ENCODE peak calls at places on chromosomes 2 and 18, in five cellular contexts. Q is NAMALWA, G is lung, B is hepatocyte, A is GM13977. U is an unnamed sample.

GRCh38 chr2:142130111-142131015 is 453 bp downstream of the LRP1B start:
- DNase-seq in B (peak), Q (no peak), G (peak), A (peak), U (no peak)

GRCh38 chr2:56008661-56009411 is 85.3 kb upstream of the EFEMP1 start:
- DNase-seq in Q (peak), G (peak), B (peak), A (no peak), U (peak)

GRCh38 chr2:68939962-68940361 is 12.7 kb downstream of the GKN2 start:
- DNase-seq in G (no peak), Q (no peak), B (no peak), A (no peak), U (no peak)

GRCh38 chr2:50674876-50675275 is 357.1 kb downstream of the NRXN1 start:
- DNase-seq in Q (peak), G (no peak), B (no peak), A (no peak), U (no peak)

GRCh38 chr2:133801956-133802355 is 233.7 kb upstream of the NCKAP5 start:
- DNase-seq in Q (no peak), B (no peak), G (no peak), A (no peak), U (no peak)

GRCh38 chr2:18987021-18987420 is 371.4 kb downstream of the OSR1 start:
- DNase-seq in G (no peak), A (no peak), B (no peak), Q (no peak), U (no peak)

GRCh38 chr2:11348209-11348749 is 3.8 kb upstream of the ROCK2 start:
- DNase-seq in A (no peak), G (no peak), Q (no peak), B (no peak), U (no peak)

GRCh38 chr2:200765139-200765951 is 46.4 kb upstream of the BZW1 start:
- DNase-seq in B (no peak), Q (no peak), G (no peak), A (no peak), U (no peak)

GRCh38 chr2:16700566-16701259 is 35.1 kb upstream of the CYRIA start:
- DNase-seq in G (no peak), Q (no peak), B (no peak), A (no peak), U (no peak)

GRCh38 chr2:206728277-206729199 is 10.3 kb upstream of the DYTN start:
- DNase-seq in G (no peak), A (no peak), Q (no peak), B (no peak), U (no peak)

GRCh38 chr18:9854801-9855676 is 30.7 kb upstream of the TXNDC2 start:
- DNase-seq in A (no peak), B (peak), G (peak), Q (no peak), U (no peak)

GRCh38 chr18:45910405-45911023 is 56.6 kb downstream of the EPG5 start:
- DNase-seq in G (peak), A (peak), Q (peak), B (peak), U (no peak)

GRCh38 chr18:73895701-73896100 is 251.9 kb downstream of the FBXO15 start:
- DNase-seq in B (peak), A (no peak), Q (no peak), G (no peak), U (no peak)

GRCh38 chr2:149490296-149490695 is 97.3 kb downstream of the MMADHC start:
- DNase-seq in A (no peak), B (peak), Q (no peak), G (no peak), U (peak)

GRCh38 chr18:25042641-25043051 is 309.3 kb downstream of the ZNF521 start:
- DNase-seq in G (no peak), A (no peak), B (peak), Q (no peak), U (no peak)

GRCh38 chr2:20419007-20419576 is 27.8 kb upstream of the RHOB start:
- DNase-seq in B (peak), G (no peak), A (no peak), Q (no peak), U (no peak)

GRCh38 chr2:41634686-41635085 is 413.1 kb upstream of the PKDCC start:
- DNase-seq in G (no peak), Q (no peak), B (no peak), A (no peak), U (no peak)

GRCh38 chr18:58991127-58991798 is 126.6 kb downstream of the ZNF532 start:
- DNase-seq in Q (no peak), A (peak), G (no peak), B (no peak), U (no peak)

U was measured in hypothalamus.